ENCODE peak calls at places on chromosomes 6 and 20, in five cellular contexts. One of them, this sample, is unnamed.

GRCh38 chr6:136640132-136640915 is 90.1 kb upstream of the MAP7 start:
- DNase-seq in bronchial epithelial cell: peak; percentile 49
- DNase-seq in dorsolateral prefrontal cortex: no peak
- DNase-seq in psoas muscle: no peak
- DNase-seq in suprapubic skin: no peak
- DNase-seq in this sample: peak; percentile 85

GRCh38 chr6:135146160-135146920 is 34.8 kb upstream of the MYB start:
- DNase-seq in dorsolateral prefrontal cortex: no peak
- DNase-seq in psoas muscle: no peak
- DNase-seq in bronchial epithelial cell: peak; percentile 48
- DNase-seq in suprapubic skin: no peak
- DNase-seq in this sample: peak; percentile 39

GRCh38 chr6:7914311-7914710 is 3.7 kb upstream of the TXNDC5 start:
- DNase-seq in suprapubic skin: no peak
- DNase-seq in dorsolateral prefrontal cortex: no peak
- DNase-seq in psoas muscle: no peak
- DNase-seq in bronchial epithelial cell: no peak
- DNase-seq in this sample: no peak

GRCh38 chr6:103379272-103379671 is 1480.4 kb downstream of the HACE1 start:
- DNase-seq in bronchial epithelial cell: no peak
- DNase-seq in psoas muscle: no peak
- DNase-seq in dorsolateral prefrontal cortex: no peak
- DNase-seq in suprapubic skin: no peak
- DNase-seq in this sample: no peak

GRCh38 chr6:108621117-108621516 is 60.4 kb downstream of the FOXO3 start:
- DNase-seq in bronchial epithelial cell: peak; percentile 75
- DNase-seq in psoas muscle: peak; percentile 85
- DNase-seq in dorsolateral prefrontal cortex: no peak
- DNase-seq in suprapubic skin: no peak
- DNase-seq in this sample: peak; percentile 72

GRCh38 chr6:15754035-15754705 is 91.3 kb upstream of the DTNBP1 start:
- DNase-seq in dorsolateral prefrontal cortex: no peak
- DNase-seq in suprapubic skin: no peak
- DNase-seq in psoas muscle: no peak
- DNase-seq in bronchial epithelial cell: peak; percentile 31
- DNase-seq in this sample: peak; percentile 24

GRCh38 chr20:10040070-10040970 is 5.5 kb downstream of the ANKEF1 start:
- DNase-seq in dorsolateral prefrontal cortex: no peak
- DNase-seq in suprapubic skin: no peak
- DNase-seq in psoas muscle: no peak
- DNase-seq in bronchial epithelial cell: peak; percentile 90
- DNase-seq in this sample: peak; percentile 20

GRCh38 chr6:20366082-20366834 is 35.4 kb upstream of the E2F3 start:
- DNase-seq in dorsolateral prefrontal cortex: no peak
- DNase-seq in psoas muscle: no peak
- DNase-seq in bronchial epithelial cell: peak; percentile 52
- DNase-seq in suprapubic skin: no peak
- DNase-seq in this sample: no peak

GRCh38 chr20:35216541-35216940 is 9.9 kb upstream of the MMP24 start:
- DNase-seq in psoas muscle: no peak
- DNase-seq in suprapubic skin: no peak
- DNase-seq in dorsolateral prefrontal cortex: no peak
- DNase-seq in bronchial epithelial cell: peak; percentile 36
- DNase-seq in this sample: no peak

GRCh38 chr6:562052-562676 is 94.7 kb downstream of the HUS1B start:
- DNase-seq in bronchial epithelial cell: no peak
- DNase-seq in psoas muscle: no peak
- DNase-seq in dorsolateral prefrontal cortex: no peak
- DNase-seq in suprapubic skin: no peak
- DNase-seq in this sample: peak; percentile 79

GRCh38 chr6:26240157-26240980 is 124.6 kb upstream of the BTN3A2 start:
- DNase-seq in psoas muscle: no peak
- DNase-seq in suprapubic skin: no peak
- DNase-seq in dorsolateral prefrontal cortex: no peak
- DNase-seq in bronchial epithelial cell: peak; percentile 55
- DNase-seq in this sample: peak; percentile 96

GRCh38 chr6:125818225-125818657 is 27.5 kb downstream of the NCOA7 start:
- DNase-seq in psoas muscle: no peak
- DNase-seq in bronchial epithelial cell: no peak
- DNase-seq in suprapubic skin: no peak
- DNase-seq in dorsolateral prefrontal cortex: no peak
- DNase-seq in this sample: no peak

GRCh38 chr20:63941282-63942060 is 14.7 kb downstream of the UCKL1 start:
- DNase-seq in suprapubic skin: peak; percentile 91
- DNase-seq in psoas muscle: peak; percentile 80
- DNase-seq in bronchial epithelial cell: peak; percentile 72
- DNase-seq in dorsolateral prefrontal cortex: no peak
- DNase-seq in this sample: no peak

GRCh38 chr20:63939061-63939935 is 16.9 kb downstream of the UCKL1 start:
- DNase-seq in bronchial epithelial cell: no peak
- DNase-seq in suprapubic skin: no peak
- DNase-seq in psoas muscle: no peak
- DNase-seq in dorsolateral prefrontal cortex: no peak
- DNase-seq in this sample: no peak

GRCh38 chr20:63940472-63941266 is 15.5 kb downstream of the UCKL1 start:
- DNase-seq in psoas muscle: peak; percentile 51
- DNase-seq in dorsolateral prefrontal cortex: no peak
- DNase-seq in bronchial epithelial cell: no peak
- DNase-seq in suprapubic skin: no peak
- DNase-seq in this sample: no peak

GRCh38 chr20:63942250-63943006 is 13.8 kb downstream of the UCKL1 start:
- DNase-seq in dorsolateral prefrontal cortex: no peak
- DNase-seq in bronchial epithelial cell: peak; percentile 50
- DNase-seq in suprapubic skin: no peak
- DNase-seq in psoas muscle: peak; percentile 71
- DNase-seq in this sample: peak; percentile 45

GRCh38 chr20:63940071-63940471 is 16.1 kb downstream of the UCKL1 start:
- DNase-seq in psoas muscle: peak; percentile 48
- DNase-seq in dorsolateral prefrontal cortex: no peak
- DNase-seq in suprapubic skin: no peak
- DNase-seq in bronchial epithelial cell: no peak
- DNase-seq in this sample: no peak
- H3K4me3 ChIP-seq in psoas muscle: no peak overlapping the region
- H3K4me3 ChIP-seq in dorsolateral prefrontal cortex: no peak overlapping the region
- H3K4me3 ChIP-seq in suprapubic skin: no peak overlapping the region
- H3K4me3 ChIP-seq in bronchial epithelial cell: no peak overlapping the region
- H3K4me3 ChIP-seq in this sample: no peak overlapping the region

GRCh38 chr20:58950603-58951002 is 30.5 kb upstream of the NELFCD start:
- DNase-seq in psoas muscle: no peak
- DNase-seq in bronchial epithelial cell: no peak
- DNase-seq in suprapubic skin: no peak
- DNase-seq in dorsolateral prefrontal cortex: no peak
- DNase-seq in this sample: no peak
- TF ChIP-seq CTCF in psoas muscle: no peak
- TF ChIP-seq CTCF in bronchial epithelial cell: peak; percentile 4
- TF ChIP-seq CTCF in suprapubic skin: no peak
- TF ChIP-seq CTCF in dorsolateral prefrontal cortex: no peak
- TF ChIP-seq CTCF in this sample: no peak

DNA sequence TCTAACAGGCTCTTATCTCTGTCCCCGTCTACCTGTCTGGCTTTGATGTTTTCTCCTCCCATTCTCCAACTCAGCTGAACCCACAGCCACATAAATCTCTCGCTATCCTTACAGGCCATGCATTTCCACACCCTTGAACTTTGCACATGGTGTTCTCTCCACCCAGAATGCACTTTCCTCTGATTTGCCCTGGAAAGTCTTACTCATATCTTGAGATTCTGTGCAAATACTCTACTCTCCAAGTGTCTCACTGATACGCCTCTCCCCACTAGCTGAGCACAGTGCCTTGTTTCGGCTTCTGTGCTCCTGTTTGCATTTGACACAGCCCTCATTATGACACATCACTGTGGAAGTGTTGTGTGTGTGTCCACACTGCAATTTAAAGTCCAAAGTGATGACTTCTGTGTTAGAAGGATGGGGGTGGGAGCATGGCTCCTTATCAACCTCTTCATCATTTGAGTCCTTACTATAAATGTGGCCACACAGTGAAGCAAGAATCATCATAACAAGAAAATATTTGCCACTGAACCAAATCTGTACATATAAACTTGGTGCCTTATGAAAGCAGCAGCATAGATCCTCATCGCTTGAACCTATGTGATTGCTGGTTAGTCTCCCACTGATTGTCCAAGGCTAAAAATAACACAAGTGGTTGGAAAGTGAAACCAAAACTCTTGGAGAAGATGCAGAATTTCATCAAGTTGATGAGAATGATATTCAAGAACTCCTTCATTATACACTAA is 5.5 kb upstream of the PRELID3B start:
- DNase-seq in suprapubic skin: no peak
- DNase-seq in psoas muscle: no peak
- DNase-seq in dorsolateral prefrontal cortex: no peak
- DNase-seq in bronchial epithelial cell: peak; percentile 81
- DNase-seq in this sample: peak; percentile 38
- H3K4me3 ChIP-seq in suprapubic skin: no peak overlapping the region
- H3K4me3 ChIP-seq in psoas muscle: no peak overlapping the region
- H3K4me3 ChIP-seq in dorsolateral prefrontal cortex: no peak overlapping the region
- H3K4me3 ChIP-seq in bronchial epithelial cell: no peak overlapping the region
- H3K4me3 ChIP-seq in this sample: no peak overlapping the region

GRCh38 chr6:43143235-43144124 is 27.6 kb upstream of the SRF start:
- DNase-seq in bronchial epithelial cell: peak; percentile 70
- DNase-seq in psoas muscle: peak; percentile 93
- DNase-seq in dorsolateral prefrontal cortex: peak; percentile 83
- DNase-seq in suprapubic skin: peak; percentile 91
- DNase-seq in this sample: peak; percentile 91
- TF ChIP-seq CTCF in bronchial epithelial cell: peak; percentile 100
- TF ChIP-seq CTCF in psoas muscle: peak; percentile 95
- TF ChIP-seq CTCF in dorsolateral prefrontal cortex: peak; percentile 95
- TF ChIP-seq CTCF in suprapubic skin: peak; percentile 94
- TF ChIP-seq CTCF in this sample: peak; percentile 95

GRCh38 chr6:28589952-28590340 is 64.3 kb downstream of the GPX5 start:
- DNase-seq in suprapubic skin: no peak
- DNase-seq in bronchial epithelial cell: no peak
- DNase-seq in psoas muscle: no peak
- DNase-seq in dorsolateral prefrontal cortex: no peak
- DNase-seq in this sample: no peak
- H3K4me3 ChIP-seq in suprapubic skin: no peak overlapping the region
- H3K4me3 ChIP-seq in bronchial epithelial cell: no peak overlapping the region
- H3K4me3 ChIP-seq in psoas muscle: no peak overlapping the region
- H3K4me3 ChIP-seq in dorsolateral prefrontal cortex: no peak overlapping the region
- H3K4me3 ChIP-seq in this sample: peak overlapping the region; percentile 39

DNA sequence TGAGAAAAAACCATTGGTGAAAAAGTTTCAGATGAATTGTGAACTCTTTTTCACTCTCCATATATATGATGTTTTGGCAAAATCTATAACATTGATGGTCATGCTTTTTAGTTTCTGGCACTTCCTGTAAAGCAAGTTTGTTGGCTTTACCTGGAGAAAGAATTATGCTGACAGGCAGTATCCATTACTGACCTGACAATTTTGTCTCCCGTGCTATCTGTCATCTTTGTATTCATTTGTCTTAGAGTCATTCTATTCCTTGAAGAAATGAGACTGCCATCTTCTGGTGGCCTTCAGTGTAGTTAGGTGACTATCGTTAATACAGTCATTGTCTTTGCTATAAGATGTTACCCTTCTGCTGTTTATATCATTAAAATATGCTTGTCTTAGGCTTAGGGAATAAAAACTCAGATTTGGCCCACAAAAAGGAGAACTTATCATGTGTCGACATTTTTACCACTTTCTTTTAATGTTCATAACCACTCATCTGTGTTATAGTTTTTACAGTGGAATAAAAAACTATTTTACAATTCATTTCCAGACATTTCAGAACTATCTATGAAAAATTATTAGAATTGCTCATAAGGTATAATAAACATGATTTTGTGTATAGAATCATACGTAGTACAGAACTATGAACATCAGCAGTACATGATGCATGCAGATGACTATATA is 707.0 kb downstream of the EPM2A start:
- DNase-seq in psoas muscle: no peak
- DNase-seq in suprapubic skin: no peak
- DNase-seq in dorsolateral prefrontal cortex: no peak
- DNase-seq in bronchial epithelial cell: peak; percentile 67
- DNase-seq in this sample: peak; percentile 30
- TF ChIP-seq CTCF in psoas muscle: peak; percentile 55
- TF ChIP-seq CTCF in suprapubic skin: no peak
- TF ChIP-seq CTCF in dorsolateral prefrontal cortex: peak; percentile 48
- TF ChIP-seq CTCF in bronchial epithelial cell: peak; percentile 51
- TF ChIP-seq CTCF in this sample: peak; percentile 52

GRCh38 chr20:31475032-31475431 is at the start of the genes DEFB124 and REM1:
- DNase-seq in bronchial epithelial cell: no peak
- DNase-seq in suprapubic skin: no peak
- DNase-seq in dorsolateral prefrontal cortex: no peak
- DNase-seq in psoas muscle: peak; percentile 59
- DNase-seq in this sample: no peak
- H3K4me3 ChIP-seq in bronchial epithelial cell: no peak within 1 kb of the TSS
- H3K4me3 ChIP-seq in suprapubic skin: peak within 1 kb of the TSS; percentile 52
- H3K4me3 ChIP-seq in dorsolateral prefrontal cortex: no peak within 1 kb of the TSS
- H3K4me3 ChIP-seq in psoas muscle: peak within 1 kb of the TSS; percentile 55
- H3K4me3 ChIP-seq in this sample: no peak within 1 kb of the TSS

DNA sequence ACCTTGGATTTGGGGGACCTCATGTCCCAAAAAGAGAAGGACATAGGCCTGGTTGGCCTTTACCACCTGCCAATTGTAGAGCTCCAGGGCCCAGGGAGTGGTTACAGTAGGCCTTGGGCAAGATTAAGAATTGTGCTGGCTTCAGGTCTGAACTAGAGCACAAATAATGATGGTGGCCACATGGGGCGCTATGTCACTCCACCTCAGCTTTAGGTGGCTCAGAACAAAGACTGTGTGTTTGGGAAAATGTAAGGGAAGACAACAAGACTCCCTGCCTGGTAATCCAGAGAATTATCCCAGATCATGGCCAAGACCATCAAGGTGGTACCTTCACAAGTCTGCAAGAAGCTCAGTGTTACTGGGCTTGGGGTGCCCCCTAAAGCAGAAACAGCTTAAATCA is 224.9 kb upstream of the OPRM1 start:
- DNase-seq in suprapubic skin: no peak
- DNase-seq in dorsolateral prefrontal cortex: no peak
- DNase-seq in psoas muscle: no peak
- DNase-seq in bronchial epithelial cell: no peak
- DNase-seq in this sample: no peak
- TF ChIP-seq CTCF in suprapubic skin: no peak
- TF ChIP-seq CTCF in dorsolateral prefrontal cortex: no peak
- TF ChIP-seq CTCF in psoas muscle: no peak
- TF ChIP-seq CTCF in bronchial epithelial cell: no peak
- TF ChIP-seq CTCF in this sample: no peak

GRCh38 chr6:30465582-30466306 is 23.6 kb upstream of the HLA-E start:
- DNase-seq in psoas muscle: no peak
- DNase-seq in suprapubic skin: no peak
- DNase-seq in dorsolateral prefrontal cortex: no peak
- DNase-seq in bronchial epithelial cell: no peak
- DNase-seq in this sample: no peak
- H3K4me3 ChIP-seq in psoas muscle: peak overlapping the region; percentile 63
- H3K4me3 ChIP-seq in suprapubic skin: peak overlapping the region; percentile 61
- H3K4me3 ChIP-seq in dorsolateral prefrontal cortex: no peak overlapping the region
- H3K4me3 ChIP-seq in bronchial epithelial cell: peak overlapping the region; percentile 36
- H3K4me3 ChIP-seq in this sample: no peak overlapping the region

GRCh38 chr6:123316733-123317323 is 319.9 kb downstream of the TRDN start:
- DNase-seq in suprapubic skin: no peak
- DNase-seq in dorsolateral prefrontal cortex: no peak
- DNase-seq in bronchial epithelial cell: peak; percentile 26
- DNase-seq in psoas muscle: no peak
- DNase-seq in this sample: peak; percentile 30
- TF ChIP-seq CTCF in suprapubic skin: no peak
- TF ChIP-seq CTCF in dorsolateral prefrontal cortex: peak; percentile 57
- TF ChIP-seq CTCF in bronchial epithelial cell: peak; percentile 2
- TF ChIP-seq CTCF in psoas muscle: peak; percentile 61
- TF ChIP-seq CTCF in this sample: peak; percentile 38